ENCODE peak calls at places on chromosome 9, in six cellular contexts. E is stimulated activated CD4-positive, alpha-beta T cell treated with anti-CD3 and anti-CD28 coated beads, Interleukin-12 subunit alpha, Interleukin-12 subunit beta, amount 100 ng/mL, for 4 hours; C is GDM1; G is GM06990; L is T follicular helper cell; T is glomerular endothelial cell. K is an unnamed sample.

GRCh38 chr9:124812401-124813016 is 35.6 kb downstream of the OLFML2A start:
- DNase-seq in E (no peak), C (no peak), G (no peak), L (no peak), T (no peak), K (peak; percentile 47)

GRCh38 chr9:75210215-75210614 is 121.9 kb downstream of the OSTF1 start:
- DNase-seq in E (no peak), C (no peak), G (no peak), L (no peak), T (no peak), K (no peak)

GRCh38 chr9:32502459-32502858 is 23.5 kb downstream of the RIGI start:
- DNase-seq in E (no peak), C (no peak), G (no peak), L (no peak), T (peak; percentile 84), K (no peak)

GRCh38 chr9:74032421-74032820 is 464.7 kb upstream of the RORB start:
- DNase-seq in E (no peak), C (no peak), G (no peak), L (no peak), T (no peak), K (no peak)

GRCh38 chr9:83475741-83476140 is 62.5 kb downstream of the FRMD3 start:
- DNase-seq in E (no peak), C (no peak), G (no peak), L (no peak), T (no peak), K (no peak)

GRCh38 chr9:73284386-73284785 is 132.7 kb downstream of the ANXA1 start:
- DNase-seq in E (no peak), C (no peak), G (no peak), L (no peak), T (no peak), K (no peak)

GRCh38 chr9:127968046-127968445 is 12.7 kb downstream of the EEIG1 start:
- DNase-seq in E (no peak), C (no peak), G (no peak), L (peak; percentile 44), T (no peak), K (no peak)

GRCh38 chr9:110192531-110193326 is 15.2 kb downstream of the C9orf152 start:
- DNase-seq in E (no peak), C (no peak), G (no peak), L (no peak), T (no peak), K (no peak)

GRCh38 chr9:69078581-69078980 is 43.0 kb downstream of the FXN start:
- DNase-seq in E (no peak), C (no peak), G (no peak), L (no peak), T (no peak), K (no peak)

GRCh38 chr9:14993061-14993800 is 83.0 kb upstream of the FREM1 start:
- DNase-seq in E (peak; percentile 59), C (peak; percentile 76), G (no peak), L (peak; percentile 10), T (peak; percentile 39), K (no peak)